ENCODE peak calls at places on chromosomes 1 and 21, in nine cellular contexts. F, S, R, L, I, E, O, K and M are unnamed samples.
A peak's percentile ranks its signal among the peaks of the same experiment; 100 is the strongest.

GRCh38 chr21:17368748-17369363 is 144.0 kb upstream of the CXADR start:
- DNase-seq in F (no peak), S (no peak), R (no peak), L (no peak), I (no peak), E (no peak), O (no peak), K (no peak), M (no peak)

GRCh38 chr1:51504806-51505525 is 14.1 kb downstream of the EPS15 start:
- DNase-seq in F (no peak), S (no peak), R (no peak), L (no peak), I (no peak), E (no peak), O (no peak), K (no peak), M (no peak)

GRCh38 chr1:46039571-46040052 is 92.8 kb downstream of the PIK3R3 start:
- DNase-seq in F (peak; percentile 22), S (peak; percentile 13), R (no peak), L (no peak), I (no peak), E (no peak), O (peak; percentile 48), K (peak; percentile 64), M (no peak)

GRCh38 chr1:182806015-182806678 is 16.6 kb downstream of the NPL start:
- DNase-seq in F (no peak), S (no peak), R (no peak), L (peak; percentile 62), I (no peak), E (no peak), O (no peak), K (no peak), M (no peak)

GRCh38 chr1:160834945-160835565 is 27.6 kb downstream of the CD244 start:
- DNase-seq in F (no peak), S (peak; percentile 7), R (no peak), L (no peak), I (peak; percentile 15), E (no peak), O (peak; percentile 31), K (peak; percentile 69), M (peak; percentile 63)

GRCh38 chr1:24796524-24796923 is 51.3 kb downstream of the CLIC4 start:
- DNase-seq in F (no peak), S (no peak), R (no peak), L (no peak), I (no peak), E (no peak), O (no peak), K (no peak), M (no peak)

GRCh38 chr1:235491644-235492043 is 12.6 kb downstream of the B3GALNT2 start:
- DNase-seq in F (no peak), S (no peak), R (no peak), L (no peak), I (no peak), E (no peak), O (no peak), K (no peak), M (no peak)

GRCh38 chr1:112509005-112509659 is 367 bp downstream of the WNT2B start:
- DNase-seq in F (no peak), S (no peak), R (peak; percentile 28), L (peak; percentile 59), I (no peak), E (peak; percentile 61), O (no peak), K (no peak), M (no peak)

GRCh38 chr1:209876091-209876800 is 48.5 kb downstream of the UTP25 start:
- DNase-seq in F (peak; percentile 64), S (no peak), R (no peak), L (peak; percentile 57), I (no peak), E (no peak), O (no peak), K (no peak), M (no peak)

GRCh38 chr1:8731162-8731561 is 86.3 kb downstream of the RERE start:
- DNase-seq in F (no peak), S (no peak), R (no peak), L (no peak), I (no peak), E (no peak), O (no peak), K (no peak), M (no peak)

GRCh38 chr1:184974086-184974836 is at the start of gene NIBAN1:
- DNase-seq in F (peak; percentile 60), S (no peak), R (peak; percentile 78), L (peak; percentile 80), I (peak; percentile 38), E (peak; percentile 69), O (peak; percentile 47), K (peak; percentile 57), M (peak; percentile 71)

GRCh38 chr1:229022595-229023350 is 248.1 kb upstream of the RAB4A start:
- DNase-seq in F (no peak), S (no peak), R (peak; percentile 47), L (no peak), I (no peak), E (no peak), O (no peak), K (no peak), M (no peak)

GRCh38 chr1:44348046-44348628 is 6.9 kb downstream of the ERI3 start:
- DNase-seq in F (no peak), S (no peak), R (no peak), L (no peak), I (no peak), E (no peak), O (no peak), K (no peak), M (no peak)

GRCh38 chr1:45331436-45332345 is 5.0 kb downstream of the HPDL start:
- DNase-seq in F (no peak), S (no peak), R (no peak), L (no peak), I (no peak), E (no peak), O (no peak), K (no peak), M (no peak)

GRCh38 chr1:223844521-223844961 is 1.2 kb downstream of the TP53BP2 start:
- DNase-seq in F (no peak), S (no peak), R (no peak), L (no peak), I (no peak), E (no peak), O (no peak), K (peak; percentile 21), M (peak; percentile 44)

GRCh38 chr1:241323510-241323909 is 33.5 kb downstream of the RGS7 start:
- DNase-seq in F (peak; percentile 50), S (peak; percentile 32), R (peak; percentile 22), L (no peak), I (peak; percentile 26), E (no peak), O (peak; percentile 30), K (peak; percentile 46), M (no peak)

GRCh38 chr1:43031316-43032203 is 72.9 kb upstream of the SLC2A1 start:
- DNase-seq in F (no peak), S (no peak), R (no peak), L (no peak), I (no peak), E (no peak), O (no peak), K (no peak), M (no peak)

GRCh38 chr1:52139817-52140540 is 1.9 kb upstream of the ZFYVE9 start:
- DNase-seq in F (peak; percentile 85), S (peak; percentile 87), R (no peak), L (no peak), I (peak; percentile 57), E (no peak), O (peak; percentile 88), K (peak; percentile 93), M (no peak)

GRCh38 chr1:55064071-55064581 is 24.8 kb downstream of the PCSK9 start:
- DNase-seq in F (no peak), S (no peak), R (no peak), L (peak; percentile 80), I (no peak), E (no peak), O (no peak), K (peak; percentile 15), M (no peak)

GRCh38 chr1:233656032-233656620 is 42.2 kb downstream of the KCNK1 start:
- DNase-seq in F (no peak), S (no peak), R (no peak), L (no peak), I (no peak), E (no peak), O (no peak), K (no peak), M (no peak)

GRCh38 chr1:51654000-51654399 is 37.1 kb downstream of the OSBPL9 start:
- DNase-seq in F (no peak), S (no peak), R (no peak), L (no peak), I (no peak), E (no peak), O (no peak), K (no peak), M (no peak)